ENCODE peak calls at places on chromosome 16, in seven cellular contexts. Z, J, M, O, S, Q and R are unnamed samples.

GRCh38 chr16:84042879-84043485 is 387 bp upstream of the SLC38A8 start:
- DNase-seq in Z (no peak), J (no peak), M (no peak), O (peak; percentile 54), S (no peak), Q (peak; percentile 30), R (no peak)

GRCh38 chr16:86158688-86159360 is 259.9 kb downstream of the IRF8 start:
- DNase-seq in Z (no peak), J (peak; percentile 40), M (peak; percentile 26), O (no peak), S (peak; percentile 36), Q (no peak), R (no peak)

GRCh38 chr16:17566075-17566474 is 95.3 kb upstream of the XYLT1 start:
- DNase-seq in Z (no peak), J (no peak), M (no peak), O (no peak), S (no peak), Q (no peak), R (no peak)

GRCh38 chr16:2852003-2852730 is 5.8 kb downstream of the PRSS22 start:
- DNase-seq in Z (peak; percentile 28), J (no peak), M (no peak), O (peak; percentile 38), S (no peak), Q (no peak), R (no peak)

GRCh38 chr16:65094009-65094408 is 27.9 kb downstream of the CDH11 start:
- DNase-seq in Z (no peak), J (no peak), M (no peak), O (no peak), S (no peak), Q (no peak), R (no peak)

GRCh38 chr16:54066451-54067056 is 220.0 kb downstream of the IRX3 start:
- DNase-seq in Z (no peak), J (no peak), M (no peak), O (no peak), S (peak; percentile 5), Q (no peak), R (no peak)

GRCh38 chr16:2792945-2793344 is 5.3 kb upstream of the PRSS41 start:
- DNase-seq in Z (no peak), J (no peak), M (no peak), O (no peak), S (no peak), Q (no peak), R (no peak)

GRCh38 chr16:87407511-87408112 is 15.5 kb downstream of the MAP1LC3B start:
- DNase-seq in Z (peak; percentile 82), J (no peak), M (no peak), O (no peak), S (no peak), Q (peak; percentile 76), R (no peak)

GRCh38 chr16:85733839-85734170 is 17.1 kb downstream of the C16orf74 start:
- DNase-seq in Z (no peak), J (no peak), M (no peak), O (no peak), S (no peak), Q (peak; percentile 76), R (no peak)

GRCh38 chr16:85767569-85767968 is 16.7 kb upstream of the C16orf74 start:
- DNase-seq in Z (no peak), J (no peak), M (peak; percentile 84), O (no peak), S (peak; percentile 88), Q (no peak), R (no peak)

GRCh38 chr16:17972460-17972943 is 364.0 kb downstream of the NPIPA8 start:
- DNase-seq in Z (no peak), J (no peak), M (no peak), O (no peak), S (no peak), Q (peak; percentile 43), R (no peak)

GRCh38 chr16:77289331-77289809 is 90.2 kb downstream of the SYCE1L start:
- DNase-seq in Z (no peak), J (no peak), M (peak; percentile 68), O (no peak), S (peak; percentile 73), Q (no peak), R (no peak)

GRCh38 chr16:48370234-48370633 is 15.0 kb downstream of the SIAH1 start:
- DNase-seq in Z (no peak), J (no peak), M (no peak), O (no peak), S (no peak), Q (no peak), R (no peak)

GRCh38 chr16:2233872-2234812 is 2.1 kb upstream of the DNASE1L2 start:
- DNase-seq in Z (no peak), J (no peak), M (no peak), O (no peak), S (no peak), Q (no peak), R (no peak)

GRCh38 chr16:24523569-24523968 is 15.8 kb upstream of the RBBP6 start:
- DNase-seq in Z (no peak), J (no peak), M (no peak), O (no peak), S (no peak), Q (no peak), R (no peak)

GRCh38 chr16:20879175-20880053 is 20.7 kb downstream of the DCUN1D3 start:
- DNase-seq in Z (no peak), J (no peak), M (peak; percentile 62), O (no peak), S (peak; percentile 74), Q (no peak), R (no peak)

GRCh38 chr16:20880867-20881866 is 19.0 kb downstream of the DCUN1D3 start:
- DNase-seq in Z (no peak), J (no peak), M (no peak), O (no peak), S (no peak), Q (no peak), R (no peak)

GRCh38 chr16:20875358-20875656 is 24.9 kb downstream of the DCUN1D3 start:
- DNase-seq in Z (no peak), J (peak; percentile 8), M (no peak), O (no peak), S (no peak), Q (no peak), R (no peak)

GRCh38 chr16:20874088-20874581 is 26.0 kb downstream of the DCUN1D3 start:
- DNase-seq in Z (no peak), J (no peak), M (no peak), O (no peak), S (no peak), Q (no peak), R (no peak)

GRCh38 chr16:20878682-20879147 is 21.4 kb downstream of the DCUN1D3 start:
- DNase-seq in Z (no peak), J (no peak), M (no peak), O (no peak), S (no peak), Q (no peak), R (no peak)
- H3K27ac ChIP-seq in Z (no peak overlapping the region), J (no peak overlapping the region), M (peak overlapping the region; percentile 37), O (no peak overlapping the region), S (peak overlapping the region; percentile 39), Q (peak overlapping the region; percentile 69), R (no peak overlapping the region)

GRCh38 chr16:28092721-28093382 is 29.3 kb upstream of the GSG1L start:
- DNase-seq in Z (no peak), J (no peak), M (no peak), O (peak; percentile 15), S (no peak), Q (no peak), R (no peak)
- H3K27ac ChIP-seq in Z (no peak overlapping the region), J (no peak overlapping the region), M (no peak overlapping the region), O (no peak overlapping the region), S (no peak overlapping the region), Q (no peak overlapping the region), R (no peak overlapping the region)

GRCh38 chr16:16010194-16010593 is 60.8 kb downstream of the ABCC1 start:
- DNase-seq in Z (no peak), J (no peak), M (no peak), O (no peak), S (no peak), Q (no peak), R (no peak)
- H3K27ac ChIP-seq in Z (no peak overlapping the region), J (peak overlapping the region; percentile 98), M (no peak overlapping the region), O (no peak overlapping the region), S (peak overlapping the region; percentile 30), Q (no peak overlapping the region), R (no peak overlapping the region)

GRCh38 chr16:57794849-57795430 is 7.4 kb downstream of the KIFC3 start:
- DNase-seq in Z (no peak), J (no peak), M (no peak), O (no peak), S (no peak), Q (no peak), R (no peak)

GRCh38 chr16:57791156-57791902 is 11.0 kb downstream of the KIFC3 start:
- DNase-seq in Z (no peak), J (no peak), M (peak; percentile 31), O (no peak), S (no peak), Q (peak; percentile 61), R (no peak)

GRCh38 chr16:57795431-57795878 is 6.8 kb downstream of the KIFC3 start:
- DNase-seq in Z (peak; percentile 67), J (peak; percentile 46), M (peak; percentile 44), O (no peak), S (peak; percentile 38), Q (peak; percentile 68), R (no peak)

GRCh38 chr16:57788951-57789350 is 13.3 kb downstream of the KIFC3 start:
- DNase-seq in Z (no peak), J (no peak), M (no peak), O (no peak), S (no peak), Q (no peak), R (no peak)

GRCh38 chr16:57791903-57792461 is 10.3 kb downstream of the KIFC3 start:
- DNase-seq in Z (no peak), J (no peak), M (no peak), O (no peak), S (no peak), Q (no peak), R (no peak)
- H3K27ac ChIP-seq in Z (no peak overlapping the region), J (no peak overlapping the region), M (no peak overlapping the region), O (no peak overlapping the region), S (no peak overlapping the region), Q (peak overlapping the region; percentile 15), R (no peak overlapping the region)

GRCh38 chr16:46549477-46549876 is 71.7 kb downstream of the SHCBP1 start:
- DNase-seq in Z (no peak), J (no peak), M (no peak), O (no peak), S (no peak), Q (no peak), R (no peak)
- H3K27ac ChIP-seq in Z (no peak overlapping the region), J (no peak overlapping the region), M (no peak overlapping the region), O (no peak overlapping the region), S (no peak overlapping the region), Q (no peak overlapping the region), R (no peak overlapping the region)

GRCh38 chr16:3863587-3863986 is 16.9 kb downstream of the CREBBP start:
- DNase-seq in Z (no peak), J (no peak), M (no peak), O (no peak), S (no peak), Q (no peak), R (no peak)
- H3K27ac ChIP-seq in Z (no peak overlapping the region), J (no peak overlapping the region), M (no peak overlapping the region), O (no peak overlapping the region), S (no peak overlapping the region), Q (peak overlapping the region; percentile 1), R (no peak overlapping the region)

DNA sequence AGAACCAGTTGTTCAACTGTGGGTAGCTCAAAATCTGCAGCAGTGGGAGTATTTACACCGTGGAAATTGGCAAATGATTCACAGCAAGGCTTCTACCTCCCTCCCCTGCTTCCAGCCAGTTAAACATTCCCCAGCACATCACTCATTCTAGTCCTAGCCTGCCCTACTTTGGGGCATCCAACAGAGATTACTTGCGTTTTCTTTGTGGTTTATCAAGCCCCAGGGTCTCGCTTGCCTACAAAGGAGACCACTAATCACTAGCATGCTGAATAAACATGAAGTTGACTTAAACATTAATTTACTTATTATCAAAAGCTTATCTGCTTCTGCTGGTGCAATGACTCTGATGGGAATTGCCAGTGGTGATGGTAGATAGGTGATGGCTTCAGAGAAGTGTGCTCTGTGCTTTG is 94.5 kb downstream of the MARF1 start:
- DNase-seq in Z (no peak), J (no peak), M (no peak), O (no peak), S (peak; percentile 16), Q (no peak), R (no peak)
- H3K27ac ChIP-seq in Z (no peak overlapping the region), J (no peak overlapping the region), M (no peak overlapping the region), O (no peak overlapping the region), S (no peak overlapping the region), Q (no peak overlapping the region), R (no peak overlapping the region)